ENCODE peak calls at places on chromosomes 7 and 10, in ten cellular contexts. One of them, this sample, is unnamed.

GRCh38 chr10:77501152-77501845 is 136.3 kb downstream of the KCNMA1 start:
- DNase-seq in left ventricle myocardium superior: no peak
- DNase-seq in WERI-Rb-1: no peak
- DNase-seq in KBM-7: no peak
- DNase-seq in GM04504: peak
- DNase-seq in mucosa of descending colon: no peak
- DNase-seq in CD4-positive, alpha-beta memory T cell: no peak
- DNase-seq in fibroblast of mammary gland: peak
- DNase-seq in T-helper 9 cell: no peak
- DNase-seq in Karpas-422: no peak
- DNase-seq in this sample: peak

GRCh38 chr10:97718659-97719142 is 5.2 kb downstream of the MARVELD1 start:
- DNase-seq in left ventricle myocardium superior: peak
- DNase-seq in WERI-Rb-1: peak
- DNase-seq in KBM-7: no peak
- DNase-seq in GM04504: no peak
- DNase-seq in mucosa of descending colon: peak
- DNase-seq in CD4-positive, alpha-beta memory T cell: no peak
- DNase-seq in fibroblast of mammary gland: peak
- DNase-seq in T-helper 9 cell: no peak
- DNase-seq in Karpas-422: no peak
- DNase-seq in this sample: no peak

GRCh38 chr7:27167170-27167505 is 1.8 kb upstream of the HOXA9 start:
- DNase-seq in left ventricle myocardium superior: peak
- DNase-seq in WERI-Rb-1: no peak
- DNase-seq in KBM-7: peak
- DNase-seq in GM04504: peak
- DNase-seq in mucosa of descending colon: peak
- DNase-seq in CD4-positive, alpha-beta memory T cell: no peak
- DNase-seq in fibroblast of mammary gland: peak
- DNase-seq in T-helper 9 cell: no peak
- DNase-seq in Karpas-422: no peak
- DNase-seq in this sample: no peak

GRCh38 chr10:122854648-122855047 is 9.0 kb upstream of the CUZD1 start:
- DNase-seq in left ventricle myocardium superior: no peak
- DNase-seq in WERI-Rb-1: no peak
- DNase-seq in KBM-7: no peak
- DNase-seq in GM04504: peak
- DNase-seq in mucosa of descending colon: no peak
- DNase-seq in CD4-positive, alpha-beta memory T cell: no peak
- DNase-seq in fibroblast of mammary gland: peak
- DNase-seq in T-helper 9 cell: no peak
- DNase-seq in Karpas-422: no peak
- DNase-seq in this sample: peak

GRCh38 chr7:2200584-2200980 is 32.2 kb downstream of the MAD1L1 start:
- DNase-seq in left ventricle myocardium superior: no peak
- DNase-seq in WERI-Rb-1: no peak
- DNase-seq in KBM-7: no peak
- DNase-seq in GM04504: no peak
- DNase-seq in mucosa of descending colon: no peak
- DNase-seq in CD4-positive, alpha-beta memory T cell: no peak
- DNase-seq in fibroblast of mammary gland: no peak
- DNase-seq in T-helper 9 cell: no peak
- DNase-seq in Karpas-422: no peak
- DNase-seq in this sample: no peak

GRCh38 chr7:32224276-32224675 is 154.1 kb upstream of the PDE1C start:
- DNase-seq in left ventricle myocardium superior: no peak
- DNase-seq in WERI-Rb-1: no peak
- DNase-seq in KBM-7: no peak
- DNase-seq in GM04504: no peak
- DNase-seq in mucosa of descending colon: no peak
- DNase-seq in CD4-positive, alpha-beta memory T cell: no peak
- DNase-seq in fibroblast of mammary gland: no peak
- DNase-seq in T-helper 9 cell: no peak
- DNase-seq in Karpas-422: no peak
- DNase-seq in this sample: no peak

GRCh38 chr7:99623702-99624447 is 7.1 kb downstream of the ZSCAN25 start:
- DNase-seq in left ventricle myocardium superior: no peak
- DNase-seq in WERI-Rb-1: no peak
- DNase-seq in KBM-7: no peak
- DNase-seq in GM04504: no peak
- DNase-seq in mucosa of descending colon: no peak
- DNase-seq in CD4-positive, alpha-beta memory T cell: peak
- DNase-seq in fibroblast of mammary gland: no peak
- DNase-seq in T-helper 9 cell: no peak
- DNase-seq in Karpas-422: no peak
- DNase-seq in this sample: no peak

GRCh38 chr10:62244785-62245595 is 23.7 kb downstream of the RTKN2 start:
- DNase-seq in left ventricle myocardium superior: no peak
- DNase-seq in WERI-Rb-1: peak
- DNase-seq in KBM-7: peak
- DNase-seq in GM04504: peak
- DNase-seq in mucosa of descending colon: no peak
- DNase-seq in CD4-positive, alpha-beta memory T cell: peak
- DNase-seq in fibroblast of mammary gland: peak
- DNase-seq in T-helper 9 cell: peak
- DNase-seq in Karpas-422: peak
- DNase-seq in this sample: peak

GRCh38 chr7:31027161-31027965 is 24.7 kb upstream of the ADCYAP1R1 start:
- DNase-seq in left ventricle myocardium superior: peak
- DNase-seq in WERI-Rb-1: peak
- DNase-seq in KBM-7: no peak
- DNase-seq in GM04504: no peak
- DNase-seq in mucosa of descending colon: peak
- DNase-seq in CD4-positive, alpha-beta memory T cell: no peak
- DNase-seq in fibroblast of mammary gland: peak
- DNase-seq in T-helper 9 cell: no peak
- DNase-seq in Karpas-422: no peak
- DNase-seq in this sample: peak

This sample was measured in iris pigment epithelial cell.